ENCODE peak calls at places on chromosomes 2 and 18, in seven cellular contexts. F is endothelial cell; T is GM10248; P is H4; Q is stimulated activated CD8-positive, alpha-beta memory T cell treated with anti-CD3 and anti-CD28 coated beads, Interleukin-4, amount 100 ng/mL, for 1 hour; U is hepatocyte; M is CD8-positive, alpha-beta memory T cell. N is an unnamed sample.

GRCh38 chr2:147636888-147637270 is 207.9 kb upstream of the ACVR2A start:
- DNase-seq in F (no peak), T (no peak), P (no peak), Q (no peak), U (no peak), M (no peak), N (no peak)

GRCh38 chr18:48230459-48231113 is 178.6 kb downstream of the ZBTB7C start:
- DNase-seq in F (peak), T (peak), P (peak), Q (no peak), U (peak), M (no peak), N (peak)

GRCh38 chr2:1516798-1517060 is 103.5 kb downstream of the TPO start:
- DNase-seq in F (no peak), T (no peak), P (no peak), Q (no peak), U (no peak), M (no peak), N (no peak)

GRCh38 chr2:148860037-148860436 is 15.0 kb upstream of the KIF5C start:
- DNase-seq in F (no peak), T (no peak), P (no peak), Q (no peak), U (no peak), M (no peak), N (no peak)

GRCh38 chr2:69453475-69454129 is 16.4 kb upstream of the NFU1 start:
- DNase-seq in F (no peak), T (peak), P (no peak), Q (no peak), U (no peak), M (no peak), N (no peak)

GRCh38 chr2:183408562-183408961 is 284.3 kb downstream of the NUP35 start:
- DNase-seq in F (no peak), T (no peak), P (no peak), Q (no peak), U (no peak), M (no peak), N (no peak)

GRCh38 chr2:65638438-65638837 is 206.0 kb upstream of the SPRED2 start:
- DNase-seq in F (no peak), T (no peak), P (no peak), Q (no peak), U (no peak), M (no peak), N (no peak)

GRCh38 chr2:20419007-20419576 is 27.8 kb upstream of the RHOB start:
- DNase-seq in F (no peak), T (no peak), P (no peak), Q (no peak), U (peak), M (no peak), N (no peak)

GRCh38 chr2:234333168-234334130 is 163.4 kb downstream of the ARL4C start:
- DNase-seq in F (no peak), T (no peak), P (no peak), Q (no peak), U (no peak), M (no peak), N (no peak)

GRCh38 chr2:173886613-173887012 is 78.6 kb downstream of the SP3 start:
- DNase-seq in F (no peak), T (no peak), P (no peak), Q (no peak), U (no peak), M (no peak), N (no peak)

GRCh38 chr2:44342854-44343253 is 18.4 kb downstream of the PREPL start:
- DNase-seq in F (no peak), T (no peak), P (peak), Q (no peak), U (peak), M (no peak), N (no peak)